ENCODE peak calls at places on chromosomes 11 and 22, in eight cellular contexts. One of them, this sample, is unnamed.

GRCh38 chr11:125481531-125481930 is 14.5 kb downstream of the FEZ1 start:
- DNase-seq in H1: no peak
- DNase-seq in Peyer's patch: no peak
- DNase-seq in HepG2: no peak
- DNase-seq in suprapubic skin: no peak
- DNase-seq in ovary: no peak
- DNase-seq in body of pancreas: no peak
- DNase-seq in endothelial cell of umbilical vein: no peak
- DNase-seq in this sample: no peak

GRCh38 chr11:92383430-92383829 is 158.8 kb downstream of the FAT3 start:
- DNase-seq in endothelial cell of umbilical vein: no peak
- DNase-seq in body of pancreas: no peak
- DNase-seq in suprapubic skin: no peak
- DNase-seq in ovary: no peak
- DNase-seq in HepG2: no peak
- DNase-seq in H1: no peak
- DNase-seq in Peyer's patch: no peak
- DNase-seq in this sample: no peak

GRCh38 chr11:22723257-22723656 is 56.8 kb downstream of the GAS2 start:
- DNase-seq in ovary: no peak
- DNase-seq in body of pancreas: no peak
- DNase-seq in H1: no peak
- DNase-seq in HepG2: no peak
- DNase-seq in endothelial cell of umbilical vein: no peak
- DNase-seq in Peyer's patch: no peak
- DNase-seq in suprapubic skin: no peak
- DNase-seq in this sample: no peak

GRCh38 chr22:21032037-21032842 is at the start of gene SLC7A4:
- DNase-seq in suprapubic skin: no peak
- DNase-seq in Peyer's patch: no peak
- DNase-seq in body of pancreas: no peak
- DNase-seq in ovary: no peak
- DNase-seq in HepG2: no peak
- DNase-seq in H1: no peak
- DNase-seq in endothelial cell of umbilical vein: no peak
- DNase-seq in this sample: no peak

GRCh38 chr22:47901911-47902310 is 1139.5 kb downstream of the TBC1D22A start:
- DNase-seq in suprapubic skin: no peak
- DNase-seq in ovary: no peak
- DNase-seq in body of pancreas: no peak
- DNase-seq in Peyer's patch: no peak
- DNase-seq in H1: no peak
- DNase-seq in HepG2: no peak
- DNase-seq in endothelial cell of umbilical vein: no peak
- DNase-seq in this sample: no peak

GRCh38 chr11:76627541-76628082 is 42.9 kb downstream of the LRRC32 start:
- DNase-seq in ovary: peak; percentile 2
- DNase-seq in H1: no peak
- DNase-seq in Peyer's patch: peak; percentile 9
- DNase-seq in HepG2: no peak
- DNase-seq in endothelial cell of umbilical vein: no peak
- DNase-seq in body of pancreas: no peak
- DNase-seq in suprapubic skin: no peak
- DNase-seq in this sample: no peak

GRCh38 chr22:32430352-32430751 is 18.3 kb upstream of the RTCB start:
- DNase-seq in endothelial cell of umbilical vein: no peak
- DNase-seq in HepG2: no peak
- DNase-seq in body of pancreas: no peak
- DNase-seq in Peyer's patch: no peak
- DNase-seq in ovary: no peak
- DNase-seq in H1: no peak
- DNase-seq in suprapubic skin: no peak
- DNase-seq in this sample: no peak

GRCh38 chr11:85721191-85721590 is 35.2 kb upstream of the CCDC89 start:
- DNase-seq in endothelial cell of umbilical vein: no peak
- DNase-seq in suprapubic skin: no peak
- DNase-seq in H1: no peak
- DNase-seq in body of pancreas: no peak
- DNase-seq in ovary: no peak
- DNase-seq in HepG2: no peak
- DNase-seq in Peyer's patch: no peak
- DNase-seq in this sample: no peak

GRCh38 chr11:13962562-13963168 is at the start of gene SPON1:
- DNase-seq in H1: no peak
- DNase-seq in body of pancreas: peak; percentile 44
- DNase-seq in Peyer's patch: peak; percentile 69
- DNase-seq in suprapubic skin: peak; percentile 64
- DNase-seq in endothelial cell of umbilical vein: peak; percentile 15
- DNase-seq in ovary: peak; percentile 33
- DNase-seq in HepG2: no peak
- DNase-seq in this sample: no peak

GRCh38 chr22:24304067-24304675 is 33.5 kb downstream of the SPECC1L start:
- DNase-seq in H1: no peak
- DNase-seq in body of pancreas: no peak
- DNase-seq in endothelial cell of umbilical vein: no peak
- DNase-seq in ovary: no peak
- DNase-seq in suprapubic skin: no peak
- DNase-seq in Peyer's patch: no peak
- DNase-seq in HepG2: no peak
- DNase-seq in this sample: no peak

GRCh38 chr11:14015711-14016110 is 53.2 kb downstream of the SPON1 start:
- DNase-seq in ovary: no peak
- DNase-seq in body of pancreas: peak; percentile 14
- DNase-seq in H1: no peak
- DNase-seq in endothelial cell of umbilical vein: peak; percentile 78
- DNase-seq in Peyer's patch: no peak
- DNase-seq in suprapubic skin: no peak
- DNase-seq in HepG2: peak; percentile 67
- DNase-seq in this sample: no peak

GRCh38 chr11:35142481-35143207 is 3.7 kb downstream of the CD44 start:
- DNase-seq in endothelial cell of umbilical vein: peak; percentile 32
- DNase-seq in Peyer's patch: no peak
- DNase-seq in suprapubic skin: peak; percentile 65
- DNase-seq in H1: no peak
- DNase-seq in body of pancreas: peak; percentile 15
- DNase-seq in ovary: no peak
- DNase-seq in HepG2: peak; percentile 20
- DNase-seq in this sample: no peak

GRCh38 chr22:50027639-50028537 is 15.3 kb upstream of the IL17REL start:
- DNase-seq in body of pancreas: no peak
- DNase-seq in HepG2: no peak
- DNase-seq in endothelial cell of umbilical vein: no peak
- DNase-seq in suprapubic skin: peak; percentile 69
- DNase-seq in Peyer's patch: peak; percentile 43
- DNase-seq in ovary: no peak
- DNase-seq in H1: no peak
- DNase-seq in this sample: no peak

GRCh38 chr11:95156916-95157568 is 67.4 kb downstream of the ENDOD1 start:
- DNase-seq in ovary: peak; percentile 71
- DNase-seq in Peyer's patch: no peak
- DNase-seq in HepG2: no peak
- DNase-seq in endothelial cell of umbilical vein: no peak
- DNase-seq in body of pancreas: peak; percentile 14
- DNase-seq in suprapubic skin: no peak
- DNase-seq in H1: no peak
- DNase-seq in this sample: no peak

GRCh38 chr11:62591448-62592215 is at the start of gene TUT1:
- DNase-seq in H1: peak; percentile 97
- DNase-seq in endothelial cell of umbilical vein: peak; percentile 99
- DNase-seq in HepG2: peak; percentile 98
- DNase-seq in Peyer's patch: peak; percentile 94
- DNase-seq in body of pancreas: peak; percentile 99
- DNase-seq in ovary: peak; percentile 95
- DNase-seq in suprapubic skin: peak; percentile 98
- DNase-seq in this sample: peak; percentile 95

DNA sequence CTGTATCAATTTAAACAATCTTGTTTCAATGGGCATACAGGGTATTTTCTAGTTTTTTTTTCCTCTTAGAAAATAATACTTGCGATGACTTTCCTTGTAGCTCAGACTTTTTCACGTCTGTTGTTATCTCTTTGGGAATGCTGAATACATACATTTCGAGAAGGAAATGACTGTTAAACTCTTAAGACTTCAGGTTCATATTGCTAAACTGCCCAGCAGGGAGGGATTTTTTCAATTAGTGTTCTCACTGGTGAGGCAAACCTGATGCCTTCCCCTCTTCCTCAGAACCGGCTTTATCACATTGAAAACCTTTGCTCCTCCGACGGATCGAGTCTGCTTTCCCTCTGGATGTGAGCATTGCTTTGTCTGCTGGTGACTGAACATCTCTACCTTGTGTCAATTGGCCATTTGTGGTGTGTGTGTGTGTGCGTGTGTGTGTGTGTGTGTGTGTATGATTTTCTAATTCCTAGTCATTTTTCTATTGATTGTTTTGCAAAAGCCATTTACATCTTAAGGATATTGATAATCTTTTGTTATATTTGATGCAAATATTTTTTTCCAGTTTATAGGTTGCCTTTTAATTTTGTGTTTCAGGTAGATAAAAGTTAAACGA is 6.6 kb downstream of the NEAT1 start:
- DNase-seq in endothelial cell of umbilical vein: peak; percentile 70
- DNase-seq in HepG2: no peak
- DNase-seq in suprapubic skin: peak; percentile 56
- DNase-seq in Peyer's patch: peak; percentile 52
- DNase-seq in H1: no peak
- DNase-seq in body of pancreas: peak; percentile 53
- DNase-seq in ovary: no peak
- DNase-seq in this sample: peak; percentile 48
- TF ChIP-seq POLR2A in endothelial cell of umbilical vein: peak; percentile 81
- TF ChIP-seq POLR2A in HepG2: peak; percentile 55
- TF ChIP-seq POLR2A in suprapubic skin: no peak
- TF ChIP-seq POLR2A in Peyer's patch: peak; percentile 48
- TF ChIP-seq POLR2A in H1: no peak
- TF ChIP-seq POLR2A in body of pancreas: no peak
- TF ChIP-seq POLR2A in ovary: peak; percentile 29
- TF ChIP-seq POLR2A in this sample: peak; percentile 24

DNA sequence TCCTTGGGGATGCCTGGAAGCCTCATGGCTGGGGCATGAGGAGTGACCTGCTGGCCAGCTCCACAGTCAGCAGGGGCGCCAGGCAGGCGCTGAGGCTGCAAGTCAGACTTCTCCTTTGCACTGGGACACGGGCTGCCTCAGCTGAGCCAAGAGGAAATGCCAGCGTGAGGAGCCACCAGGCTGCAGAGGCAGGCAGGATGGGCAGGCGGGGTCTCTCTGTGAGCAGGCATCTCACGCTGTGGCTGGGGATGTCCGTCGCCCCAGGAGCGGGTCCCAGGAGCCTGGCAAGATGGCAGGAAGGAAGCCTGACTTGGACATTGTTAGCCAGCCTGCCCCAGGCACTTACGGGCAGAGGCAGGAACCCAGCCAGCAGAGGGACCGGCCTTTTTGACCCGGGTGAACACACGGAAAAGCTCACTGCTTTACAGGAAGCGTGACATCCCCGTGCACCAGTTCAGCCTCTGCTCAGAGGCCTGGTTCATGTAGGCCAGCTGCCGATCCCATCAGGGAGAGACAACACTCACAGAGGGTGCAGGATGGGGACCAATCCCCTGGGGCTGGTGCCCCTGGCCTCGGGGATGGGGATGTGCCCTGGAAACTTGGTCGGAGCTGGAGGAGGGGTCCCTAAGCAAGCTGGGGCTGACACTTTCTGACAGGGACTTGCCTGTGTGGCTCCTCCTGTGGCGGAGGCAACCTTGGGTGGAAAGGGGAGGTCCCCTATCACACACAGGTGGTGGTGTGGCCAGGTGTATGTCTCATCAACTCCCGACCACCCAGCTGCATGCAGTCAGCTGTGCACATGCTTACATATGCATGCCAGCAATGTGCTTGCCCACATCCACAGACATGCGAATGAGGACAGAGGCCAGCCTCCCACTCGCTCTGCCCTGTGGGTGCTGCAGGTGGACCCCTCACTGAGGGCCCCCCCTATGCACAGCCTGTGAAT is 10.0 kb downstream of the GNB1L start:
- DNase-seq in HepG2: no peak
- DNase-seq in body of pancreas: peak; percentile 57
- DNase-seq in H1: no peak
- DNase-seq in Peyer's patch: no peak
- DNase-seq in suprapubic skin: no peak
- DNase-seq in endothelial cell of umbilical vein: peak; percentile 77
- DNase-seq in ovary: no peak
- DNase-seq in this sample: peak; percentile 58
- H3K27ac ChIP-seq in HepG2: no peak overlapping the region
- H3K27ac ChIP-seq in body of pancreas: peak overlapping the region; percentile 20
- H3K27ac ChIP-seq in H1: no peak overlapping the region
- H3K27ac ChIP-seq in Peyer's patch: peak overlapping the region; percentile 40
- H3K27ac ChIP-seq in suprapubic skin: peak overlapping the region; percentile 39
- H3K27ac ChIP-seq in endothelial cell of umbilical vein: peak overlapping the region; percentile 80
- H3K27ac ChIP-seq in ovary: no peak overlapping the region
- H3K27ac ChIP-seq in this sample: peak overlapping the region; percentile 23

DNA sequence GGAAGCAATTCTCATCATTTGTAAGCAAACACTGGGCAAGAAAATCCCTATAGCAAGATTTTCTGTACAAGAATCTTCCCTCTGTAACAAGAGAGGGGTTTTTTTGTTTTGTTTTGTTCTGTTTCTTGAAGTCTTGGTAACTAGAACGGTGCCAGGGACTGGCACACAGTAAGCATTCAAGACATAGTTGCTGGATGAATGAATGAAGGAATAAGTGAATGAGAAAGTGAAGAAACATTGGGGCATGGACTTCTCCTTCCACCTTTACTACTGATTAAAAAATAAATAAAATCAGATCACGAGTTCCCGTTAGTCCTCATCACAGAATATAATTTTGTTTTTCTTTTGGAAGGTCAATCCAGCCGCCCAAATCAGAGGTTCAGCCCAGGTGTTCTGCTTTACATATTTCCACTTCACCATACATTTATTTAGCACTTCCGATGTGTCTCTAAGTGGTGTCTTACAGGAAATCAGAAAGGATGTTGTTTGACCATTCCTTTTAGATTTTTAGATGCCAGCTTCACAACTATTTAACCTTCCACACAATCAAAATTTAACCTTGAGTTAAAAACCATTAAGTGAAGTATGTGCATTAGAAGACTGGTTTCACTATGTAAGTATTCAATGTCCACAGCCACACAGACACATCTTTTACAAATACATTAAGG is 281.2 kb downstream of the CADM1 start:
- DNase-seq in H1: no peak
- DNase-seq in ovary: no peak
- DNase-seq in suprapubic skin: no peak
- DNase-seq in body of pancreas: no peak
- DNase-seq in endothelial cell of umbilical vein: no peak
- DNase-seq in HepG2: no peak
- DNase-seq in Peyer's patch: no peak
- DNase-seq in this sample: no peak
- H3K4me3 ChIP-seq in H1: no peak overlapping the region
- H3K4me3 ChIP-seq in ovary: no peak overlapping the region
- H3K4me3 ChIP-seq in suprapubic skin: no peak overlapping the region
- H3K4me3 ChIP-seq in body of pancreas: no peak overlapping the region
- H3K4me3 ChIP-seq in endothelial cell of umbilical vein: no peak overlapping the region
- H3K4me3 ChIP-seq in HepG2: no peak overlapping the region
- H3K4me3 ChIP-seq in Peyer's patch: no peak overlapping the region
- H3K4me3 ChIP-seq in this sample: no peak overlapping the region

DNA sequence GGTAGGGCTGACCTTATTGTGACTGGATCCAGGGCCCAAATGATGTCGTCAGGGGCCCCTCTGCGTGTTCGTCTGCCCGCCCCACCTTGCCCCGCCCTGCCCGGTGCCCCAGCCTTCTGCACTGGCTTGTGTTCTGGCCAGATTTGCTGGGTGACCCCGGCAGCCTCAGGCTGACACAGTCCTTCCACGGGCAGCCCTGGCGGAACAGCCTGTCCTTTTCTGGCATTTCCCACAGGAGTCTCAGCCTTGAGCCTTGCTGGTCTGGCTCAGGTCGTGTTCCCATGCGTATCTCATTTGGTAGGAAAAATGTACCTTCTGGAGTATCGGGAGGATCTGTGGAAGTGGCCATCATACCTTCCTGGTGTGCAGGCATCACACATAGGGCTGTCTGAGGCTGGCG is 31.0 kb downstream of the IGHMBP2 start:
- DNase-seq in body of pancreas: no peak
- DNase-seq in HepG2: no peak
- DNase-seq in ovary: no peak
- DNase-seq in H1: no peak
- DNase-seq in Peyer's patch: no peak
- DNase-seq in endothelial cell of umbilical vein: no peak
- DNase-seq in suprapubic skin: no peak
- DNase-seq in this sample: no peak
- TF ChIP-seq POLR2A in body of pancreas: no peak
- TF ChIP-seq POLR2A in HepG2: no peak
- TF ChIP-seq POLR2A in ovary: no peak
- TF ChIP-seq POLR2A in H1: no peak
- TF ChIP-seq POLR2A in Peyer's patch: no peak
- TF ChIP-seq POLR2A in endothelial cell of umbilical vein: no peak
- TF ChIP-seq POLR2A in suprapubic skin: no peak
- TF ChIP-seq POLR2A in this sample: no peak